ENCODE peak calls at places on chromosomes 11 and 22, in eight cellular contexts. U is choroid plexus epithelial cell; B is hypothalamus; L is C1 segment of cervical spinal cord; V is fibroblast of lung; M is HT-29; A is naive thymus-derived CD8-positive, alpha-beta T cell; N is thoracic aorta. Z is an unnamed sample.

GRCh38 chr11:77672276-77672675 is 34.7 kb upstream of the CLNS1A start:
- DNase-seq in U (peak), B (no peak), L (no peak), V (peak), M (no peak), A (no peak), N (no peak), Z (no peak)

GRCh38 chr11:87366766-87367405 is 329.2 kb downstream of the TMEM135 start:
- DNase-seq in U (no peak), B (no peak), L (no peak), V (no peak), M (no peak), A (no peak), N (no peak), Z (no peak)

GRCh38 chr11:75355051-75355450 is 3.6 kb upstream of the ARRB1 start:
- DNase-seq in U (no peak), B (no peak), L (no peak), V (no peak), M (no peak), A (no peak), N (no peak), Z (no peak)

GRCh38 chr22:17366329-17366728 is 2.9 kb upstream of the CECR2 start:
- DNase-seq in U (no peak), B (no peak), L (no peak), V (no peak), M (no peak), A (no peak), N (no peak), Z (no peak)

GRCh38 chr22:47432683-47433082 is 670.2 kb downstream of the TBC1D22A start:
- DNase-seq in U (no peak), B (no peak), L (no peak), V (no peak), M (no peak), A (no peak), N (no peak), Z (no peak)

GRCh38 chr11:76648929-76649328 is 21.6 kb downstream of the LRRC32 start:
- DNase-seq in U (peak), B (no peak), L (no peak), V (no peak), M (no peak), A (no peak), N (no peak), Z (no peak)

GRCh38 chr11:120554771-120555432 is 43.4 kb downstream of the GRIK4 start:
- DNase-seq in U (peak), B (no peak), L (no peak), V (peak), M (no peak), A (no peak), N (no peak), Z (no peak)

GRCh38 chr22:25987948-25988347 is 181.3 kb upstream of the SEZ6L start:
- DNase-seq in U (no peak), B (no peak), L (no peak), V (no peak), M (no peak), A (no peak), N (no peak), Z (peak)

GRCh38 chr11:81987829-81988472 is 745.7 kb downstream of the FAM181B start:
- DNase-seq in U (peak), B (no peak), L (no peak), V (peak), M (no peak), A (no peak), N (no peak), Z (no peak)

GRCh38 chr22:36442506-36443197 is 38.8 kb downstream of the TXN2 start:
- DNase-seq in U (no peak), B (no peak), L (no peak), V (no peak), M (no peak), A (no peak), N (no peak), Z (no peak)

Z was measured in naive B cell.